ENCODE peak calls at places on chromosomes 5 and 9, in eight cellular contexts. T is HepG2, G is K562, A is H1, O is HCT116, J is SK-N-SH, S is GM12878, F is endothelial cell of umbilical vein. X is an unnamed sample.

GRCh38 chr5:179459771-179460170 is 90.6 kb upstream of the RUFY1 start:
- DNase-seq in T (no peak), G (no peak), A (no peak), O (no peak), J (no peak), S (no peak), F (no peak), X (no peak)

GRCh38 chr5:180343846-180344327 is 9.2 kb downstream of the GFPT2 start:
- DNase-seq in T (no peak), G (no peak), A (no peak), O (no peak), J (peak; percentile 60), S (no peak), F (no peak), X (no peak)

GRCh38 chr5:151214614-151215545 is 9.0 kb downstream of the CCDC69 start:
- DNase-seq in T (peak; percentile 25), G (no peak), A (no peak), O (no peak), J (no peak), S (peak; percentile 91), F (no peak), X (no peak)

GRCh38 chr5:163506726-163507125 is 1.3 kb downstream of the MAT2B start:
- DNase-seq in T (no peak), G (no peak), A (no peak), O (no peak), J (no peak), S (no peak), F (peak; percentile 55), X (no peak)

GRCh38 chr9:34600908-34601307 is 11.0 kb downstream of the RPP25L start:
- DNase-seq in T (no peak), G (no peak), A (no peak), O (no peak), J (no peak), S (no peak), F (no peak), X (no peak)

GRCh38 chr5:112772095-112772494 is 34.4 kb downstream of the APC start:
- DNase-seq in T (no peak), G (no peak), A (no peak), O (no peak), J (no peak), S (no peak), F (no peak), X (no peak)

GRCh38 chr9:127898433-127899199 is 787 bp downstream of the ST6GALNAC6 start:
- DNase-seq in T (peak; percentile 50), G (peak; percentile 60), A (no peak), O (no peak), J (peak; percentile 73), S (no peak), F (peak; percentile 66), X (no peak)

GRCh38 chr9:128946945-128947422 is 419 bp downstream of the DOLK start:
- DNase-seq in T (no peak), G (no peak), A (no peak), O (no peak), J (no peak), S (no peak), F (no peak), X (no peak)

GRCh38 chr5:50655067-50655809 is 11.2 kb upstream of the PARP8 start:
- DNase-seq in T (no peak), G (no peak), A (no peak), O (no peak), J (no peak), S (no peak), F (no peak), X (no peak)

GRCh38 chr5:50658243-50658642 is 8.2 kb upstream of the PARP8 start:
- DNase-seq in T (no peak), G (no peak), A (no peak), O (no peak), J (no peak), S (no peak), F (no peak), X (no peak)

GRCh38 chr5:50653946-50654345 is 12.5 kb upstream of the PARP8 start:
- DNase-seq in T (no peak), G (no peak), A (no peak), O (no peak), J (no peak), S (no peak), F (no peak), X (no peak)

GRCh38 chr5:50657044-50657443 is 9.4 kb upstream of the PARP8 start:
- DNase-seq in T (no peak), G (no peak), A (no peak), O (no peak), J (no peak), S (no peak), F (no peak), X (no peak)

DNA sequence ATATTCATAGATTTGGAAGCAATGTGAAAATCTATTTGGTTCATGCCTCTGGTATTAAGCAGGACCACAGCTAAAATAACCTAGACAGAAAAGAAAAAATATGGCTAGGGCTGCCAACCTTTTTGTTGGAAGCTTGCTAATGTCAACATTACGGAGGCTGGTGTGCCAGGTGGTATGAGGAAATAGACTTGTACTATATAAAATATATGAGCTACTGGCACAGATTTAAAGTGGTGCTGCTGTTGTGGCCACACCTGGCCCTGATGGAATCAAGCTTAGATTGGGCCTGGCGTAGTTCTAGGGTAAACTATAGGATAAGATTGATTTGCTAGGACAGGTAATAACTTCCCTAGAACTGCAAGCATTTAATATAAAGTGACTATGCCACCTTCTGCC is 10.6 kb upstream of the PARP8 start:
- DNase-seq in T (no peak), G (no peak), A (no peak), O (no peak), J (no peak), S (no peak), F (no peak), X (no peak)
- TF ChIP-seq POLR2AphosphoS5 in T (no peak), G (no peak), A (no peak), O (no peak), J (no peak), S (no peak), F (no peak), X (no peak)

GRCh38 chr9:113541019-113541900 is 77.7 kb downstream of the RGS3 start:
- DNase-seq in T (peak; percentile 37), G (peak; percentile 90), A (peak; percentile 66), O (peak; percentile 54), J (peak; percentile 62), S (no peak), F (peak; percentile 42), X (no peak)

GRCh38 chr9:113543286-113544000 is 79.9 kb downstream of the RGS3 start:
- DNase-seq in T (no peak), G (no peak), A (no peak), O (no peak), J (no peak), S (no peak), F (no peak), X (no peak)

GRCh38 chr9:113542016-113542415 is 78.5 kb downstream of the RGS3 start:
- DNase-seq in T (no peak), G (no peak), A (no peak), O (no peak), J (no peak), S (no peak), F (no peak), X (no peak)

GRCh38 chr9:113544001-113544340 is 80.4 kb downstream of the RGS3 start:
- DNase-seq in T (no peak), G (no peak), A (no peak), O (no peak), J (no peak), S (no peak), F (no peak), X (no peak)

DNA sequence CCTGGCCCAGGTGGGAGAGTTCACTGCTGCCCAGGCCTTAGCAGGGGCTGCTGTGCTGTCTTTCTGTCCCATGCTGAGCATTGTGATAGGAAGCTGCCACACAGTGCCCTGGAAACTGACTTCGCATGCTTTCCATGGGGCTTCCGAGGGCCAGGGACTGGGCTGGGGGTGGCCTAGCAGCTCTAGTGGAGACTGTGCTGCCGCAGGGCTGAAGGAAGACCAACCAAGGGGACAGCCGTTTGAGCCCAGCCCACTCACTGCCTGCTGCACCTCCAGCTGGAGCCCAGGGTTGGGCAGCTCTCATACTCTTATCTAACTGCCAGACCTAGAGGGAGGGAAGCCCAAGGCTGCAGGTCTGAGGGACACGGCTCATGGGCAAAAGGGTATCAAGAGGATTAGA is 79.2 kb downstream of the RGS3 start:
- DNase-seq in T (no peak), G (peak; percentile 29), A (no peak), O (no peak), J (no peak), S (no peak), F (no peak), X (no peak)
- H3K27ac ChIP-seq in T (no peak overlapping the region), G (no peak overlapping the region), A (no peak overlapping the region), O (no peak overlapping the region), J (no peak overlapping the region), S (no peak overlapping the region), F (no peak overlapping the region), X (no peak overlapping the region)

GRCh38 chr5:132815454-132815853 is 2.4 kb downstream of the SOWAHA start:
- DNase-seq in T (no peak), G (no peak), A (no peak), O (no peak), J (no peak), S (no peak), F (no peak), X (no peak)

GRCh38 chr5:132812123-132812948 is 766 bp upstream of the SOWAHA start:
- DNase-seq in T (no peak), G (no peak), A (no peak), O (no peak), J (no peak), S (no peak), F (no peak), X (no peak)

GRCh38 chr5:132813599-132814440 is 718 bp downstream of the SOWAHA start:
- DNase-seq in T (no peak), G (no peak), A (peak; percentile 80), O (no peak), J (peak; percentile 86), S (no peak), F (peak; percentile 21), X (no peak)

GRCh38 chr5:132814441-132815294 is 1.6 kb downstream of the SOWAHA start:
- DNase-seq in T (no peak), G (no peak), A (peak; percentile 80), O (no peak), J (no peak), S (no peak), F (no peak), X (no peak)

DNA sequence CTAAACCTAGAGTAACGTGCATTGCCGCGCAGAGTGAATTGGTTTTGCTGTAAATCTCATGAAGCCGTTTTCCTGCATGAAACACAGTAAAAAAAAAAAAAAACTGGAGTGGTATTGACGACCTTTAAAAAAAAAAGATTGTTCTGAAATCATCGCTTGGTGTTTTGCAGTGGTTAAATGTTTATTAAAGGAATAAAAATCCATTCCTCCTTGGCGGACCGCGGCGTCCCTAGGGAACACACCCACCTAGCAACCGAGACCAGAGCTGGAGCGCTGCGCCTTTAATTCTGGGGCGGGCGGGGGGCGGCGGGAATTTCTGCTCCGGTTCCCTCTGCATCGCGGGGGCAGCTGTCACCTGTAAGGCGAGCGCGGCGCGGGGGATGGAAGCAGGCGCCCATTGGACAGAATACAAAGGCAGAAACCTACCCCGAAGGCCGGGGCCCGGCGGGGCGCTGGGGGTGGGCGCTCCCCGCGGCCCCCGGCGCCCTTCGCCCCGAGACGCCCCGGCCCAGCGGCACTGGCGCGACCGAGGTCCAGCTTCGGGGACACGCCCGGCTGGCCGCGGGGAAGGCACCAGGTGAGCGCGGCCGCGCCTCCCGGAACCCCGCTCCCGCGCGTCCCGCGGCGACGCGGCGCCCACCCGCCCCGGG is at the start of gene SOWAHA:
- DNase-seq in T (no peak), G (no peak), A (no peak), O (no peak), J (no peak), S (no peak), F (no peak), X (no peak)
- H3K9ac ChIP-seq in T (peak within 1 kb of the TSS; percentile 54), G (no peak within 1 kb of the TSS), A (no peak within 1 kb of the TSS), O (peak within 1 kb of the TSS; percentile 44), J (no peak within 1 kb of the TSS), S (no peak within 1 kb of the TSS), F (no peak within 1 kb of the TSS), X (peak within 1 kb of the TSS; percentile 19)

GRCh38 chr5:135377751-135378680 is 21.0 kb downstream of the MACROH2A1 start:
- DNase-seq in T (no peak), G (no peak), A (no peak), O (no peak), J (peak; percentile 52), S (no peak), F (no peak), X (no peak)

GRCh38 chr5:135375040-135375439 is 24.0 kb downstream of the MACROH2A1 start:
- DNase-seq in T (no peak), G (no peak), A (no peak), O (no peak), J (no peak), S (no peak), F (no peak), X (no peak)

GRCh38 chr5:135376961-135377621 is 21.9 kb downstream of the MACROH2A1 start:
- DNase-seq in T (no peak), G (no peak), A (no peak), O (no peak), J (peak; percentile 68), S (no peak), F (peak; percentile 66), X (no peak)

GRCh38 chr5:135382131-135382530 is 16.9 kb downstream of the MACROH2A1 start:
- DNase-seq in T (no peak), G (peak; percentile 25), A (no peak), O (no peak), J (no peak), S (no peak), F (no peak), X (no peak)

DNA sequence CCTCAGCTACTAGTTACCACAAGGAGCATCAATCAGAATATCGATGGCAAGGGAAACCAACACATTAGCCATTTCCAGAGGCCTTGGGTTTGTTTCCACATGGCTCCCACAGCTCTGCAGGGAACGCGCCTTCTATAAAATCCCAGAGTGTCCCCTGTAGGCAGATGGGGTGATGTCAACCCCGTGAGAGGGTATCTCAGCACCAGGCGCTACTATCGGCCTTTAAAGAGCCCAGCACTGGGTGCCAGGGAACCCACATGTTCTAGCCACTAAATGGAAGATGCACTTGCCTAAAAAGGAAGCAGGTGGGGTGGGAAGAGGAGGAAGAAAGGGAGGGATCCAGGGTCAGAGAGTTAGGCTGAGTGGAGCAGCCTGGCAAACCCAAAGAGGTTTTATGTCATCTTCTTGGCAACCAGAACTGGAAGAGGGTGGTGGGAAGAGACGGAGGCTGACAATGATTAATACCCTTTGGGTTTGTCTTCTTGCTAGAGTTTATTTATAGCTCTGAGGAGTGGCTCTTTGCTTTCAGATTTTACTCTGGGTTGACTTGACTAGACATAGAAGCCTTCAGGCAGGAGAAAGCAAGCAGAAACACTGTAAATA is 19.9 kb downstream of the MACROH2A1 start:
- DNase-seq in T (no peak), G (no peak), A (no peak), O (no peak), J (no peak), S (no peak), F (no peak), X (no peak)
- TF ChIP-seq POLR2AphosphoS5 in T (no peak), G (no peak), A (no peak), O (no peak), J (no peak), S (no peak), F (no peak), X (no peak)

X was measured in SK-N-MC.